ENCODE peak calls at places on chromosomes 4 and X, in eight cellular contexts. P is A549, H is upper lobe of left lung, K is tibial nerve, X is K562, T is transverse colon, J is sigmoid colon, O is suprapubic skin. V is an unnamed sample.

GRCh38 chrX:56978172-56978571 is 17.2 kb downstream of the SPIN3 start:
- DNase-seq in P (peak; percentile 18), H (no peak), K (no peak), X (peak; percentile 17), T (peak; percentile 16), J (no peak), O (no peak), V (no peak)

GRCh38 chr4:69957209-69957608 is 8.3 kb downstream of the CSN2 start:
- DNase-seq in P (no peak), H (no peak), K (no peak), X (no peak), T (no peak), J (no peak), O (no peak), V (no peak)

GRCh38 chr4:119646347-119647071 is 17.9 kb upstream of the PDE5A start:
- DNase-seq in P (no peak), H (no peak), K (no peak), X (no peak), T (peak; percentile 25), J (peak; percentile 76), O (no peak), V (no peak)

GRCh38 chrX:130696542-130696941 is 206.5 kb downstream of the ENOX2 start:
- DNase-seq in P (no peak), H (no peak), K (no peak), X (no peak), T (no peak), J (no peak), O (no peak), V (no peak)

GRCh38 chr4:78417603-78418002 is 134.0 kb upstream of the ANXA3 start:
- DNase-seq in P (no peak), H (no peak), K (no peak), X (no peak), T (no peak), J (no peak), O (no peak), V (no peak)

GRCh38 chr4:88759039-88759631 is 61.5 kb upstream of the NAP1L5 start:
- DNase-seq in P (no peak), H (no peak), K (no peak), X (no peak), T (no peak), J (no peak), O (no peak), V (no peak)

GRCh38 chrX:136747003-136747986 is 33.4 kb downstream of the ARHGEF6 start:
- DNase-seq in P (no peak), H (no peak), K (no peak), X (no peak), T (no peak), J (no peak), O (no peak), V (no peak)

GRCh38 chr4:73816814-73817213 is 19.7 kb upstream of the CXCL6 start:
- DNase-seq in P (no peak), H (no peak), K (no peak), X (no peak), T (no peak), J (no peak), O (no peak), V (no peak)

GRCh38 chr4:140052050-140052449 is 101.9 kb downstream of the MAML3 start:
- DNase-seq in P (no peak), H (no peak), K (no peak), X (no peak), T (peak; percentile 50), J (no peak), O (no peak), V (peak; percentile 60)

GRCh38 chrX:51608766-51609165 is 9.9 kb downstream of the CENPVL3 start:
- DNase-seq in P (no peak), H (no peak), K (no peak), X (no peak), T (no peak), J (no peak), O (no peak), V (no peak)
- TF ChIP-seq EP300 in P (no peak), H (no peak), K (no peak), X (no peak), T (no peak), J (no peak), O (no peak), V (no peak)

DNA sequence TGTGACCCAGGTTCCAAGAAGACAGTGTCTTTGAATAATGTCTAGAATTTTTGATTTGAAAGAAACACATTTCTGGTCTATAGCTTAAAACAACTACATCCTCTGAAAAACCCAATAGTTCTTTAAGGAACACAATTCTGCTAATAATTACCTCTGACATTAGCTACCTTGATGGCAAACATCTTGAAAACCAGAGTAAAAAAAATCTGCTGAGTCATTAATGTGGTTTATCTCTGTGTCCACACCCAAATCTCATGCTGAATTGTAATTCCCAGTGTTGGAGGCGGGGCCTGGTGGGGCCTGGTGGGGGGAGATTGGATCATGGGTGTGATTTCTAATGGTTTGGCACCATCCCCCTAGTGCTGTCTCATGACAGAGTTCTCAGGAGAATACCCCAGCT is 1233.8 kb downstream of the NLGN4X start:
- DNase-seq in P (no peak), H (no peak), K (no peak), X (no peak), T (no peak), J (no peak), O (no peak), V (no peak)
- TF ChIP-seq EP300 in P (no peak), H (no peak), K (no peak), X (no peak), T (no peak), J (no peak), O (no peak), V (no peak)

GRCh38 chrX:124268099-124268498 is 64.4 kb upstream of the TEX13D start:
- DNase-seq in P (no peak), H (no peak), K (no peak), X (no peak), T (no peak), J (no peak), O (no peak), V (no peak)
- TF ChIP-seq EP300 in P (no peak), H (no peak), K (no peak), X (no peak), T (no peak), J (no peak), O (no peak), V (no peak)

GRCh38 chr4:15337258-15337657 is 90.6 kb upstream of the C1QTNF7 start:
- DNase-seq in P (no peak), H (no peak), K (no peak), X (no peak), T (no peak), J (no peak), O (no peak), V (no peak)

GRCh38 chr4:15333692-15334633 is 93.9 kb upstream of the C1QTNF7 start:
- DNase-seq in P (no peak), H (no peak), K (no peak), X (no peak), T (no peak), J (no peak), O (no peak), V (no peak)

GRCh38 chr4:15332377-15332776 is 95.5 kb upstream of the C1QTNF7 start:
- DNase-seq in P (no peak), H (no peak), K (no peak), X (no peak), T (no peak), J (no peak), O (no peak), V (no peak)

GRCh38 chr4:15339732-15340131 is 88.1 kb upstream of the C1QTNF7 start:
- DNase-seq in P (no peak), H (no peak), K (no peak), X (no peak), T (no peak), J (no peak), O (no peak), V (no peak)

DNA sequence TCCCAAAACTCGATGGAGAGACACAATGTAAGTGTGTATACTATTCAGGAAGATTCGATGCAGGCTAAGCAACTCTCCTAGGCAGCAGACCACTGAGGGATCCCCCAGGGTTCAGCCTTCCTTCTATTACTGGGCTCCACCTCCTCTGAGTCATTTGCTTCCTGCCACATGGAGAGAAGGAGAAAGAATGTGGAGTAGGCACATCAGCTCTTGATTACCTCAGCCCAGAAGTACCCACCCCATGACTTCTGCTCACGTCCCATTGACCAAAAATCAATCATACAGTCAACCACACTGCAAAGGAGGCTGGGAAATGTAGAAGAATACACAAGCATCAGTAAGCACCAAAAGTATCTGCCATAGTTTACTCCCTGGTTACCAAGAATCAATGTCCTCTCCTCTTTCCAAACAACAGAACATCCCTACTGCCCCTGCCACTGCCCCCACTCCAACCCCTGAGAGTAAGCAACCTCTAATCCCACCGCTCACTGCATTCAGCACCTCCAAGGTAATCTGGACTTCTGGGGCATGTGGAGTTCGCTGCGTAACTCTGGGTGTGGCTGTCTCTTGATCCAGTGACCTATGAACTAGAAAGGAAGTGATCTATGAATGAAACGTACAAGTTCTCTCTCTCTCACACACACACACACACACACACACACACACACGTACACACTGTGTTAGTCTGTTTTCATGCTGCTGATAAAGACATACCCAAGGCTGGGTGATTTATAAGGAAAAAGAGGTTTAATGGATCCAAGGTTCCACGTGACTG is 91.2 kb upstream of the C1QTNF7 start:
- DNase-seq in P (no peak), H (no peak), K (no peak), X (no peak), T (no peak), J (no peak), O (no peak), V (no peak)
- TF ChIP-seq EP300 in P (no peak), H (no peak), K (no peak), X (no peak), T (no peak), J (no peak), O (no peak), V (no peak)